ENCODE peak calls at places on chromosomes 6 and 20, in eight cellular contexts. U is upper lobe of right lung, N is heart right ventricle, G is pancreas, K is MM.1S, I is kidney, A is substantia nigra, F is iPS DF 6.9. B is an unnamed sample.

GRCh38 chr6:88599561-88599960 is 363.9 kb downstream of the RNGTT start:
- DNase-seq in U (no peak), N (no peak), G (no peak), K (no peak), I (no peak), A (no peak), F (peak; percentile 27), B (no peak)

GRCh38 chr6:146381486-146381885 is 162.1 kb upstream of the RAB32 start:
- DNase-seq in U (no peak), N (no peak), G (no peak), K (no peak), I (no peak), A (no peak), F (no peak), B (no peak)

GRCh38 chr6:119511024-119511423 is 161.5 kb upstream of the MAN1A1 start:
- DNase-seq in U (no peak), N (no peak), G (no peak), K (no peak), I (no peak), A (no peak), F (no peak), B (no peak)

GRCh38 chr6:118761643-118762042 is 110.3 kb upstream of the CEP85L start:
- DNase-seq in U (no peak), N (no peak), G (no peak), K (no peak), I (no peak), A (no peak), F (no peak), B (no peak)

GRCh38 chr6:112701201-112701600 is 354.1 kb downstream of the RFPL4B start:
- DNase-seq in U (no peak), N (no peak), G (no peak), K (no peak), I (no peak), A (no peak), F (no peak), B (no peak)

GRCh38 chr20:1336699-1337387 is 7.9 kb upstream of the SDCBP2 start:
- DNase-seq in U (peak; percentile 88), N (peak; percentile 90), G (no peak), K (no peak), I (peak; percentile 92), A (no peak), F (no peak), B (peak; percentile 89)

GRCh38 chr20:20364747-20365558 is 3.0 kb upstream of the INSM1 start:
- DNase-seq in U (no peak), N (no peak), G (no peak), K (no peak), I (no peak), A (no peak), F (no peak), B (peak; percentile 66)

GRCh38 chr20:34074101-34074760 is 37.8 kb downstream of the EIF2S2 start:
- DNase-seq in U (no peak), N (no peak), G (no peak), K (no peak), I (no peak), A (no peak), F (no peak), B (no peak)

GRCh38 chr6:99495466-99495865 is 19.8 kb downstream of the USP45 start:
- DNase-seq in U (no peak), N (no peak), G (no peak), K (no peak), I (no peak), A (no peak), F (no peak), B (no peak)

GRCh38 chr6:14883921-14884320 is 361.9 kb upstream of the JARID2 start:
- DNase-seq in U (no peak), N (no peak), G (no peak), K (no peak), I (no peak), A (no peak), F (no peak), B (no peak)

GRCh38 chr6:3264356-3264755 is 5.6 kb downstream of the PSMG4 start:
- DNase-seq in U (no peak), N (no peak), G (no peak), K (no peak), I (peak; percentile 29), A (no peak), F (no peak), B (peak; percentile 41)

GRCh38 chr6:107108201-107108890 is 7.0 kb downstream of the BEND3 start:
- DNase-seq in U (no peak), N (no peak), G (no peak), K (no peak), I (no peak), A (no peak), F (no peak), B (no peak)

GRCh38 chr20:16271450-16271849 is 301.8 kb downstream of the KIF16B start:
- DNase-seq in U (no peak), N (no peak), G (no peak), K (no peak), I (no peak), A (no peak), F (no peak), B (no peak)

DNA sequence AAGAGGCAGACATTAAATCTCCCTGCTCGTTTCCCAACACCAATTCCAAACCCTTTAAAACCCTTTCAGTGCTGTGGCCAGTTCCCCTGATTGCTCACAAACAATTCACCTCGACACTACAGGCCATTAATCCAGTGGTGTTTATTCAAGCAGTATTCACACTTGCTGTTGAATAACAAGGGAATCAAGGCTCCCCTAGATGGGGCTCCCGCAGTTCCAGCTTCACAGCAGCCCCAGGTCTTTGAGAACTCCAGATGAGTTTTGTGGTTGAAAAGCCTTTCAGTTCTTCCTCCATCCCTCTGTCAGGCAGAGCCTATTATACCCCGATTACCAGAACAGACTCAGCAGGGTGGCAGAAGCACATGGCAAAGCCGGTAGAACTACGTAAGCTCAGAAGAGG is 36.2 kb downstream of the JAG1 start:
- DNase-seq in U (no peak), N (no peak), G (no peak), K (no peak), I (no peak), A (no peak), F (peak; percentile 61), B (no peak)
- H3K27ac ChIP-seq in U (peak overlapping the region; percentile 37), N (peak overlapping the region; percentile 78), G (no peak overlapping the region), K (no peak overlapping the region), I (peak overlapping the region; percentile 66), A (no peak overlapping the region), F (no peak overlapping the region), B (no peak overlapping the region)

DNA sequence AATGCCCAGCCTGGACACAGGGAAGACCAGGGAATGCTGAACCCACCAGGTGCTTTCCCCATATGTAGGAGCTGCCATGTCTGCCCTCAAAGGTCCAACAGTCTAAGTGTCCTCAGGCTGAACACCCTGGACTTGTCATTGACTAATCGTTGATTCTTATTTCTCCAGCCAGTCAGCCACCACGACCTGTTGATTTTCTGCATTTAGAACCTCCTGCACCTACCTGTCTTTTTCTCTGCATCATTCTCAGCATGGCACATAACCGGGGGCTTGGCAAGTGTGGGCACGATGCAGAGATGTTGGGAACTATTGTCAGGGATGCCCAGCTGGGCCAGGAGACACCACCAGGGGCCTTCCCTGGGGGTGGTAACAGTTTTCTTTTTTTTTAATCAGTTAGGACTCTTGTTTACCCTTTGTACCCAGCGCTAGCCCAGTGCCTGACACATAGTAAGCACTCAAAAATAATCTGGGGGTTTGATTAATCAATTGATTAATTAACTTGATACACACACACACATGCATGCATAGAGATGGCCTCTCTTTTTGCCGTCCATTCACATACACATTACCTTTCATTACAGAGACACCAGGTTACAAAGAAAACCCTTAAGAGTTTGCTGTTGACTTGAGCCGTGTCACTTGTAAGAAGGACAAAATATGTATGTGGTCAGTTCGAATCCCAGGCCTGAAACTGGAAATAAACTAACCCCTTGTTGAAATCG is 29.0 kb upstream of the SCUBE3 start:
- DNase-seq in U (no peak), N (no peak), G (no peak), K (no peak), I (no peak), A (no peak), F (no peak), B (no peak)
- H3K27ac ChIP-seq in U (peak overlapping the region; percentile 19), N (peak overlapping the region; percentile 59), G (peak overlapping the region; percentile 30), K (no peak overlapping the region), I (no peak overlapping the region), A (no peak overlapping the region), F (no peak overlapping the region), B (no peak overlapping the region)

GRCh38 chr6:26270121-26270861 is 94.7 kb upstream of the BTN3A2 start:
- DNase-seq in U (no peak), N (no peak), G (no peak), K (peak; percentile 69), I (no peak), A (no peak), F (no peak), B (no peak)

GRCh38 chr6:26270903-26271639 is 93.9 kb upstream of the BTN3A2 start:
- DNase-seq in U (peak; percentile 69), N (peak; percentile 82), G (no peak), K (peak; percentile 95), I (peak; percentile 81), A (peak; percentile 13), F (no peak), B (peak; percentile 87)

GRCh38 chr6:26268659-26269402 is 96.2 kb upstream of the BTN3A2 start:
- DNase-seq in U (no peak), N (no peak), G (no peak), K (no peak), I (no peak), A (no peak), F (no peak), B (no peak)

GRCh38 chr6:26271640-26272090 is 93.3 kb upstream of the BTN3A2 start:
- DNase-seq in U (no peak), N (no peak), G (no peak), K (no peak), I (no peak), A (no peak), F (no peak), B (no peak)

DNA sequence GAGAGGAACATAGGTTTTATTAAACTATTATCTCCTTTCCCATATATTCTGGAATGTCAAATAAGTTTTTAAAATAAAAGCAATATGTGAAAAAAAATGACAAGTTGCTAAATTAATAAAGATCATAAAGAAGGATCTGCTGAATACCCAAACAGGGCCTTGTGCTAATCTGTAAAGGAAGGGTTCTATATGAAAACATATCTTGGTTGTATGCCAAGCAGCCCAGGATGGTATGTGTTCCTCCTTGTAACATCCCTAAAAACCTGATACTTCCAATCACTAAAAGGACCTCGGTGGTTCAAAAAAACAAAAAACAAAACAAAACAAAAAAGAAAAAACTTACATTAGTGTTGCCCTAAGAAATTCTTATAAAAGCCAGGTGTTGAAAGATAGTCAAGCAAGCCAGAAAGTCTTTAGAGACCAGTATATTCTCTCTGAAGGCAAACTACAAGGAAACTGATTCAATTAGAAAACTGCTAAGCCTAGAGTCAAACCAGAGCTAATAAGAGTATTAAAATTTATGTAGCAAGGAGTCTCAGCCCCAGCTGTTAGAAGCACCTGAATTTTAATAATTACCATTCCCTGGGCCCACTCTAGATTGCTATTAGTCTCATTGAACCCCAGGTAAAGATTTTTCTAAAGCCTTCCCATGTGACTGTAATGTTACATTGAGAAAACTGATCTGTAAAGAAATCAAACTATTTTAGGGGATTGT is 95.4 kb upstream of the BTN3A2 start:
- DNase-seq in U (no peak), N (no peak), G (no peak), K (peak; percentile 35), I (no peak), A (no peak), F (no peak), B (no peak)
- H3K27ac ChIP-seq in U (no peak overlapping the region), N (no peak overlapping the region), G (no peak overlapping the region), K (peak overlapping the region; percentile 99), I (no peak overlapping the region), A (no peak overlapping the region), F (no peak overlapping the region), B (no peak overlapping the region)

GRCh38 chr6:28933069-28933468 is 9.3 kb upstream of the TRIM27 start:
- DNase-seq in U (no peak), N (no peak), G (no peak), K (no peak), I (no peak), A (no peak), F (no peak), B (no peak)

GRCh38 chr6:28927856-28928255 is 4.1 kb upstream of the TRIM27 start:
- DNase-seq in U (no peak), N (no peak), G (no peak), K (no peak), I (no peak), A (no peak), F (no peak), B (no peak)

GRCh38 chr6:28929887-28930620 is 6.3 kb upstream of the TRIM27 start:
- DNase-seq in U (no peak), N (no peak), G (no peak), K (no peak), I (no peak), A (no peak), F (no peak), B (no peak)
- H3K27ac ChIP-seq in U (no peak overlapping the region), N (no peak overlapping the region), G (no peak overlapping the region), K (no peak overlapping the region), I (no peak overlapping the region), A (no peak overlapping the region), F (no peak overlapping the region), B (no peak overlapping the region)

B was measured in spleen.